ENCODE peak calls at places on chromosomes 16 and 17, in eight cellular contexts. One of them, this sample, is unnamed.

GRCh38 chr16:57284206-57284951 is at the start of gene PLLP:
- DNase-seq in AG09319: no peak
- DNase-seq in Caco-2: peak; percentile 77
- DNase-seq in DMS79 treated with DMSO at 0.1 percent for 48 hours: no peak
- DNase-seq in thoracic aorta: no peak
- DNase-seq in DND-41: no peak
- DNase-seq in Kasumi-1: no peak
- DNase-seq in cerebellum: peak; percentile 24
- DNase-seq in this sample: no peak

GRCh38 chr17:56681561-56682266 is 88.2 kb downstream of the NOG start:
- DNase-seq in AG09319: no peak
- DNase-seq in Caco-2: no peak
- DNase-seq in DMS79 treated with DMSO at 0.1 percent for 48 hours: no peak
- DNase-seq in thoracic aorta: no peak
- DNase-seq in DND-41: peak; percentile 82
- DNase-seq in Kasumi-1: peak; percentile 65
- DNase-seq in cerebellum: no peak
- DNase-seq in this sample: peak; percentile 94

GRCh38 chr17:82435103-82435502 is 15.4 kb downstream of the CYBC1 start:
- DNase-seq in AG09319: no peak
- DNase-seq in Caco-2: no peak
- DNase-seq in DMS79 treated with DMSO at 0.1 percent for 48 hours: no peak
- DNase-seq in thoracic aorta: no peak
- DNase-seq in DND-41: no peak
- DNase-seq in Kasumi-1: no peak
- DNase-seq in cerebellum: no peak
- DNase-seq in this sample: no peak

GRCh38 chr17:42153919-42154491 is 784 bp downstream of the RAB5C start:
- DNase-seq in AG09319: no peak
- DNase-seq in Caco-2: peak; percentile 62
- DNase-seq in DMS79 treated with DMSO at 0.1 percent for 48 hours: no peak
- DNase-seq in thoracic aorta: no peak
- DNase-seq in DND-41: peak; percentile 27
- DNase-seq in Kasumi-1: peak; percentile 51
- DNase-seq in cerebellum: no peak
- DNase-seq in this sample: no peak

GRCh38 chr17:56499799-56500388 is 93.6 kb upstream of the NOG start:
- DNase-seq in AG09319: no peak
- DNase-seq in Caco-2: no peak
- DNase-seq in DMS79 treated with DMSO at 0.1 percent for 48 hours: no peak
- DNase-seq in thoracic aorta: no peak
- DNase-seq in DND-41: peak; percentile 23
- DNase-seq in Kasumi-1: peak; percentile 66
- DNase-seq in cerebellum: no peak
- DNase-seq in this sample: peak; percentile 45

GRCh38 chr17:32553168-32553567 is 66.4 kb downstream of the CDK5R1 start:
- DNase-seq in AG09319: no peak
- DNase-seq in Caco-2: no peak
- DNase-seq in DMS79 treated with DMSO at 0.1 percent for 48 hours: no peak
- DNase-seq in thoracic aorta: no peak
- DNase-seq in DND-41: no peak
- DNase-seq in Kasumi-1: peak; percentile 20
- DNase-seq in cerebellum: no peak
- DNase-seq in this sample: peak; percentile 54

GRCh38 chr16:9061358-9061813 is 30.1 kb upstream of the HAPSTR1 start:
- DNase-seq in AG09319: no peak
- DNase-seq in Caco-2: no peak
- DNase-seq in DMS79 treated with DMSO at 0.1 percent for 48 hours: no peak
- DNase-seq in thoracic aorta: no peak
- DNase-seq in DND-41: no peak
- DNase-seq in Kasumi-1: peak; percentile 61
- DNase-seq in cerebellum: no peak
- DNase-seq in this sample: no peak

GRCh38 chr16:89722392-89723278 is 1.3 kb downstream of the ZNF276 start:
- DNase-seq in AG09319: no peak
- DNase-seq in Caco-2: no peak
- DNase-seq in DMS79 treated with DMSO at 0.1 percent for 48 hours: peak; percentile 5
- DNase-seq in thoracic aorta: no peak
- DNase-seq in DND-41: peak; percentile 59
- DNase-seq in Kasumi-1: peak; percentile 61
- DNase-seq in cerebellum: no peak
- DNase-seq in this sample: peak; percentile 70

GRCh38 chr16:30151091-30151490 is 28.1 kb upstream of the MAPK3 start:
- DNase-seq in AG09319: no peak
- DNase-seq in Caco-2: no peak
- DNase-seq in DMS79 treated with DMSO at 0.1 percent for 48 hours: no peak
- DNase-seq in thoracic aorta: no peak
- DNase-seq in DND-41: no peak
- DNase-seq in Kasumi-1: no peak
- DNase-seq in cerebellum: no peak
- DNase-seq in this sample: no peak

GRCh38 chr16:84475643-84476240 is 28.7 kb downstream of the MEAK7 start:
- DNase-seq in AG09319: no peak
- DNase-seq in Caco-2: peak; percentile 77
- DNase-seq in DMS79 treated with DMSO at 0.1 percent for 48 hours: no peak
- DNase-seq in thoracic aorta: no peak
- DNase-seq in DND-41: no peak
- DNase-seq in Kasumi-1: no peak
- DNase-seq in cerebellum: no peak
- DNase-seq in this sample: peak; percentile 37

GRCh38 chr16:73082608-73083007 is 34.7 kb upstream of the ZFHX3 start:
- DNase-seq in AG09319: peak; percentile 86
- DNase-seq in Caco-2: no peak
- DNase-seq in DMS79 treated with DMSO at 0.1 percent for 48 hours: no peak
- DNase-seq in thoracic aorta: no peak
- DNase-seq in DND-41: no peak
- DNase-seq in Kasumi-1: no peak
- DNase-seq in cerebellum: no peak
- DNase-seq in this sample: no peak

GRCh38 chr17:32021618-32021955 is 14.4 kb downstream of the LRRC37B start:
- DNase-seq in AG09319: no peak
- DNase-seq in Caco-2: no peak
- DNase-seq in DMS79 treated with DMSO at 0.1 percent for 48 hours: no peak
- DNase-seq in thoracic aorta: no peak
- DNase-seq in DND-41: no peak
- DNase-seq in Kasumi-1: no peak
- DNase-seq in cerebellum: no peak
- DNase-seq in this sample: no peak

GRCh38 chr16:70738083-70738977 is 52.5 kb upstream of the MTSS2 start:
- DNase-seq in AG09319: peak; percentile 68
- DNase-seq in Caco-2: no peak
- DNase-seq in DMS79 treated with DMSO at 0.1 percent for 48 hours: no peak
- DNase-seq in thoracic aorta: no peak
- DNase-seq in DND-41: no peak
- DNase-seq in Kasumi-1: peak; percentile 61
- DNase-seq in cerebellum: no peak
- DNase-seq in this sample: no peak

GRCh38 chr16:22659933-22660332 is 149.2 kb downstream of the NPIPB5 start:
- DNase-seq in AG09319: no peak
- DNase-seq in Caco-2: no peak
- DNase-seq in DMS79 treated with DMSO at 0.1 percent for 48 hours: no peak
- DNase-seq in thoracic aorta: no peak
- DNase-seq in DND-41: no peak
- DNase-seq in Kasumi-1: no peak
- DNase-seq in cerebellum: peak; percentile 79
- DNase-seq in this sample: no peak

GRCh38 chr16:4140652-4141051 is 24.4 kb upstream of the ADCY9 start:
- DNase-seq in AG09319: no peak
- DNase-seq in Caco-2: no peak
- DNase-seq in DMS79 treated with DMSO at 0.1 percent for 48 hours: peak; percentile 63
- DNase-seq in thoracic aorta: no peak
- DNase-seq in DND-41: no peak
- DNase-seq in Kasumi-1: no peak
- DNase-seq in cerebellum: no peak
- DNase-seq in this sample: no peak

GRCh38 chr17:58401287-58401686 is 16.0 kb downstream of the RNF43 start:
- DNase-seq in AG09319: no peak
- DNase-seq in Caco-2: no peak
- DNase-seq in DMS79 treated with DMSO at 0.1 percent for 48 hours: peak; percentile 62
- DNase-seq in thoracic aorta: no peak
- DNase-seq in DND-41: no peak
- DNase-seq in Kasumi-1: no peak
- DNase-seq in cerebellum: peak; percentile 37
- DNase-seq in this sample: no peak

GRCh38 chr16:59545666-59546065 is 811.5 kb upstream of the GOT2 start:
- DNase-seq in AG09319: no peak
- DNase-seq in Caco-2: no peak
- DNase-seq in DMS79 treated with DMSO at 0.1 percent for 48 hours: no peak
- DNase-seq in thoracic aorta: no peak
- DNase-seq in DND-41: no peak
- DNase-seq in Kasumi-1: no peak
- DNase-seq in cerebellum: no peak
- DNase-seq in this sample: no peak

GRCh38 chr16:59702531-59702930 is 968.4 kb upstream of the GOT2 start:
- DNase-seq in AG09319: no peak
- DNase-seq in Caco-2: no peak
- DNase-seq in DMS79 treated with DMSO at 0.1 percent for 48 hours: no peak
- DNase-seq in thoracic aorta: no peak
- DNase-seq in DND-41: no peak
- DNase-seq in Kasumi-1: no peak
- DNase-seq in cerebellum: no peak
- DNase-seq in this sample: no peak

GRCh38 chr16:26642047-26642664 is 424.6 kb upstream of the C16orf82 start:
- DNase-seq in AG09319: no peak
- DNase-seq in Caco-2: no peak
- DNase-seq in DMS79 treated with DMSO at 0.1 percent for 48 hours: no peak
- DNase-seq in thoracic aorta: no peak
- DNase-seq in DND-41: no peak
- DNase-seq in Kasumi-1: no peak
- DNase-seq in cerebellum: no peak
- DNase-seq in this sample: no peak

GRCh38 chr16:56897026-56897799 is 32.2 kb downstream of the SLC12A3 start:
- DNase-seq in AG09319: no peak
- DNase-seq in Caco-2: no peak
- DNase-seq in DMS79 treated with DMSO at 0.1 percent for 48 hours: no peak
- DNase-seq in thoracic aorta: no peak
- DNase-seq in DND-41: no peak
- DNase-seq in Kasumi-1: no peak
- DNase-seq in cerebellum: no peak
- DNase-seq in this sample: no peak

GRCh38 chr16:23877107-23878070 is 41.6 kb downstream of the PRKCB start:
- DNase-seq in AG09319: no peak
- DNase-seq in Caco-2: no peak
- DNase-seq in DMS79 treated with DMSO at 0.1 percent for 48 hours: no peak
- DNase-seq in thoracic aorta: no peak
- DNase-seq in DND-41: no peak
- DNase-seq in Kasumi-1: peak; percentile 0
- DNase-seq in cerebellum: no peak
- DNase-seq in this sample: no peak

GRCh38 chr17:62704381-62704971 is 77.0 kb downstream of the MRC2 start:
- DNase-seq in AG09319: no peak
- DNase-seq in Caco-2: no peak
- DNase-seq in DMS79 treated with DMSO at 0.1 percent for 48 hours: peak; percentile 17
- DNase-seq in thoracic aorta: no peak
- DNase-seq in DND-41: no peak
- DNase-seq in Kasumi-1: no peak
- DNase-seq in cerebellum: no peak
- DNase-seq in this sample: no peak

GRCh38 chr16:69017036-69017783 is 88.2 kb upstream of the HAS3 start:
- DNase-seq in AG09319: no peak
- DNase-seq in Caco-2: no peak
- DNase-seq in DMS79 treated with DMSO at 0.1 percent for 48 hours: no peak
- DNase-seq in thoracic aorta: no peak
- DNase-seq in DND-41: no peak
- DNase-seq in Kasumi-1: peak; percentile 19
- DNase-seq in cerebellum: no peak
- DNase-seq in this sample: no peak

GRCh38 chr16:2511128-2511785 is 2.5 kb upstream of the ATP6V0C start:
- DNase-seq in AG09319: no peak
- DNase-seq in Caco-2: no peak
- DNase-seq in DMS79 treated with DMSO at 0.1 percent for 48 hours: no peak
- DNase-seq in thoracic aorta: no peak
- DNase-seq in DND-41: no peak
- DNase-seq in Kasumi-1: no peak
- DNase-seq in cerebellum: peak; percentile 77
- DNase-seq in this sample: no peak

GRCh38 chr17:43701318-43701743 is 39.6 kb upstream of the MEOX1 start:
- DNase-seq in AG09319: peak; percentile 19
- DNase-seq in Caco-2: no peak
- DNase-seq in DMS79 treated with DMSO at 0.1 percent for 48 hours: no peak
- DNase-seq in thoracic aorta: no peak
- DNase-seq in DND-41: peak; percentile 14
- DNase-seq in Kasumi-1: no peak
- DNase-seq in cerebellum: no peak
- DNase-seq in this sample: no peak

GRCh38 chr17:50425682-50426471 is at the start of gene ACSF2:
- DNase-seq in AG09319: no peak
- DNase-seq in Caco-2: peak; percentile 92
- DNase-seq in DMS79 treated with DMSO at 0.1 percent for 48 hours: peak; percentile 37
- DNase-seq in thoracic aorta: no peak
- DNase-seq in DND-41: peak; percentile 82
- DNase-seq in Kasumi-1: peak; percentile 86
- DNase-seq in cerebellum: peak; percentile 47
- DNase-seq in this sample: peak; percentile 20

This sample was measured in Jurkat, Clone E6-1.